ENCODE peak calls at places on chromosomes 4 and X, in five cellular contexts. Q is A549; U is CD4-positive, CD25-positive, alpha-beta regulatory T cell; H is adipocyte; A is pancreas. M is an unnamed sample. For H3K4me1, the result is how much of the 10 kb centered on the place peaks cover.

GRCh38 chr4:3304831-3305609 is 12.2 kb downstream of the RGS12 start:
- DNase-seq in A (no peak), U (no peak), Q (no peak), H (peak), M (no peak)

GRCh38 chr4:183517781-183518180 is 12.9 kb downstream of the ING2 start:
- DNase-seq in H (no peak), Q (no peak), U (no peak), A (no peak), M (no peak)

GRCh38 chrX:45850197-45850774 is 649.6 kb upstream of the DIPK2B start:
- DNase-seq in H (peak), U (no peak), A (no peak), Q (peak), M (no peak)

GRCh38 chrX:149467920-149468319 is 37.2 kb downstream of the IDS start:
- DNase-seq in Q (no peak), U (no peak), A (no peak), H (no peak), M (no peak)

GRCh38 chr4:141133146-141134006 is at the start of gene RNF150:
- DNase-seq in H (peak), A (peak), Q (peak), U (no peak), M (peak)

GRCh38 chrX:9464435-9465371 is at the start of gene TBL1X:
- DNase-seq in Q (peak), U (peak), A (peak), H (peak), M (peak)

GRCh38 chr4:26806331-26806730 is 54.3 kb upstream of the STIM2 start:
- DNase-seq in A (no peak), H (no peak), U (no peak), Q (no peak), M (no peak)

GRCh38 chr4:152479428-152480026 is 56.4 kb downstream of the FBXW7 start:
- DNase-seq in H (no peak), U (no peak), Q (no peak), A (no peak), M (no peak)

GRCh38 chrX:148049441-148049840 is 68.3 kb downstream of the FMR1NB start:
- DNase-seq in H (peak), Q (peak), A (no peak), U (no peak), M (no peak)

GRCh38 chrX:145715641-145716138 is 101.9 kb upstream of the SLITRK2 start:
- DNase-seq in U (no peak), H (no peak), Q (no peak), A (no peak), M (no peak)

GRCh38 chr4:171846232-171846631 is 33.0 kb downstream of the GALNTL6 start:
- DNase-seq in A (no peak), H (peak), U (no peak), Q (peak), M (no peak)

GRCh38 chr4:41590591-41590990 is 52.6 kb downstream of the LIMCH1 start:
- DNase-seq in H (no peak), A (no peak), U (no peak), Q (no peak), M (no peak)

GRCh38 chr4:8736083-8736825 is 135.4 kb downstream of the HMX1 start:
- DNase-seq in A (no peak), U (no peak), Q (no peak), H (no peak), M (no peak)

GRCh38 chrX:120749141-120749846 is 119.4 kb upstream of the C1GALT1C1 start:
- DNase-seq in H (peak), Q (no peak), U (no peak), A (no peak), M (no peak)

GRCh38 chrX:14920196-14920595 is 47.0 kb downstream of the MOSPD2 start:
- DNase-seq in A (no peak), Q (no peak), U (no peak), H (peak), M (no peak)

GRCh38 chrX:133668225-133668931 is 253.1 kb upstream of the GPC4 start:
- DNase-seq in U (no peak), Q (no peak), H (no peak), A (no peak), M (no peak)

GRCh38 chrX:138914751-138915150 is 203.2 kb upstream of the FGF13 start:
- DNase-seq in H (no peak), U (no peak), A (no peak), Q (no peak), M (no peak)

GRCh38 chr4:128241019-128241418 is 46.6 kb downstream of the PGRMC2 start:
- DNase-seq in U (no peak), H (no peak), Q (no peak), A (no peak), M (no peak)

GRCh38 chr4:38266616-38267015 is 306.4 kb downstream of the PTTG2 start:
- DNase-seq in H (peak), U (no peak), A (no peak), Q (no peak), M (no peak)

GRCh38 chr4:6252051-6252450 is 17.6 kb upstream of the WFS1 start:
- DNase-seq in U (no peak), Q (no peak), H (no peak), A (no peak), M (no peak)

GRCh38 chr4:656651-657337 is 17.3 kb downstream of the ATP5ME start:
- DNase-seq in A (no peak), Q (no peak), H (no peak), U (no peak), M (no peak)

GRCh38 chrX:124406294-124407013 is 60.1 kb downstream of the SH2D1A start:
- DNase-seq in U (peak), H (peak), Q (peak), A (peak), M (no peak)

GRCh38 chr4:1250921-1251772 is 2.2 kb upstream of the CTBP1 start:
- DNase-seq in H (no peak), A (no peak), Q (no peak), U (no peak), M (peak)

GRCh38 chr4:105352826-105353225 is 121.0 kb downstream of the PPA2 start:
- DNase-seq in H (no peak), U (no peak), Q (no peak), A (no peak), M (no peak)

GRCh38 chrX:76555816-76556215 is 128.3 kb downstream of the MAGEE1 start:
- DNase-seq in Q (peak), U (no peak), A (no peak), H (peak), M (no peak)

GRCh38 chrX:28273751-28274150 is 292.5 kb upstream of the DCAF8L1 start:
- DNase-seq in H (no peak), A (no peak), Q (peak), U (no peak), M (no peak)

GRCh38 chr4:54104907-54105306 is 4.9 kb downstream of the GSX2 start:
- DNase-seq in A (no peak), H (no peak), U (no peak), Q (no peak), M (no peak)
- H3K4me1 ChIP-seq in A (under half), H (under half), U (under half), Q (under half), M (under half)

GRCh38 chrX:79592259-79592658 is 225.1 kb upstream of the ITM2A start:
- DNase-seq in H (no peak), U (no peak), Q (no peak), A (no peak), M (no peak)
- H3K4me3 ChIP-seq in H (no peak), U (no peak), Q (no peak), A (no peak), M (no peak)

DNA sequence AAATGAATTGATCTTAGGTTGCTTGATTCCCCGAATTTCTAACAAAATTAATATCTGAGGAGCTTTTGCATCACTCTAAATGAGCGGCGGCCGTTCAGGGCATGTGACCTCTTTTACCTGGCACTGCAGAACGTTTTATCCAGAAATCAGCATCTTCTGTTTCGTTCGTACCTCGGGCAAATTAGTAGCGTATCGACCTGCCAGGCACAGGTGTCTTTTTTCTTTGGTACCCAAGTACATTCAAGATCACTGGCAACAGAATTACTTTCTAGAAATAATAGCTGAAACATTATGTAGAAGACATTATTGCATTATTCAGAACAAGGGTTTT is 926 bp downstream of the KLHL2 start:
- DNase-seq in A (no peak), U (no peak), H (no peak), Q (no peak), M (no peak)
- H3K4me1 ChIP-seq in A (under half), U (under half), H (under half), Q (under half), M (under half)

DNA sequence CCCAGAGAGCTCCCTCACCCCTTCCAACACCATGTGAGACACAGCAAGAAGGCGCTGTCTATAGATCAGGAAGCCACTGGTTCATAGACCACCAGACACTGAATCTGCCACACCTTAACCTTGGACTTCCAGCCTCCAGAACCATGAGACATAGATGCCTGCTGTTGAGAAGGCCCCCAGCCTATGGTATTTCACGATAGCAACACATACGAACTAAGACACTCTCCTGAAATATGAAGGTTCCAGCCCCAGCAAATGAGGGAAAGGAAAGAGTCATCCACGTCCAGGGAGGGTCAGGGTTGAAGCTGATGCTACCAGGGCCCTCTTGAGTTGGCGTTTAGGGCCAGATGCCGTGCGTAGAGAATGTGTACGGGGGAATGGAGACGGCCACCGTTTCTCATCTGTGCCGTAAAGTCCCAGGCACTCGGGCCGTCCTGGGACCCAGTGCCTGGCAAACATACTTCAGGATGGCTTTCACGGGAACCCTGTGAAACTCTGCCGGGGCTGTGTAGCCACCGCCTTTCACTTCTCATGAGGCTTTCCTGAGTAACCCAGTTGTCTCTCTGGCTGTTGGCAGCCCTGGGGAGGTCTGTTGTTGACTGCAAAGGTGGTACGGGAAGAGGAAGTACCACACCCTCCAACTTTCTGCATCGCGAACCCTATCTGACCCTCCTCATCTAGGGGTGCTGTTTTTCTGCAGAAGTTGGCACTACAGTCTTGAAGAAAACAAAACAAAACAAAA is 17.7 kb upstream of the P2RY8 start:
- DNase-seq in H (no peak), A (no peak), Q (no peak), U (peak), M (peak)
- H3K4me3 ChIP-seq in H (no peak), A (no peak), Q (no peak), U (peak), M (no peak)

GRCh38 chrX:19709812-19710518 is 177.4 kb downstream of the SH3KBP1 start:
- DNase-seq in A (no peak), Q (peak), U (no peak), H (peak), M (no peak)
- H3K4me1 ChIP-seq in A (under half), Q (under half), U (under half), H (under half), M (under half)

GRCh38 chr4:89469930-89470375 is 162.4 kb upstream of the GPRIN3 start:
- DNase-seq in U (no peak), H (peak), Q (peak), A (no peak), M (no peak)

GRCh38 chr4:89468632-89469031 is 161.0 kb upstream of the GPRIN3 start:
- DNase-seq in U (no peak), H (no peak), Q (no peak), A (no peak), M (no peak)

DNA sequence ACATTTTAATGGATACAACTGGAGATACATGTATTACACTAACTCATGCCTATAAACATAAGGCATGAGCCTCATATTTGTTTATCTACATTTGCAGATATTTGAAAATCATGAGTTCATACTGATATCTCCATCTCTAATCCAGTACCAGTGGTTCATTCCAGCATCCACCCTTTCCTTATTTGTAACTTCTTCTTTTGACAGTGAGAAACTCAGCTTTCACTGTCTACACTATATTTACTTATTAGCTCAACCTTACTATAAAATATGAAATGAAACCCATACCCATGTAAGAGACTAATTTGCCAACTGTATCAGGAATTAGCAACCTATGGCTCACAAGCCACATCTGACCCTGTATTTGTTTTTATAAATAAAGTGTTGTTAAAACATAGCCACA is 161.9 kb upstream of the GPRIN3 start:
- DNase-seq in U (no peak), H (peak), Q (no peak), A (no peak), M (no peak)
- H3K4me3 ChIP-seq in U (peak), H (peak), Q (no peak), A (no peak), M (no peak)

GRCh38 chr4:82371398-82371972 is 2.3 kb downstream of the HNRNPD start:
- DNase-seq in U (no peak), H (peak), A (no peak), Q (no peak), M (no peak)
- H3K4me1 ChIP-seq in U (half or more), H (under half), A (under half), Q (under half), M (half or more)

DNA sequence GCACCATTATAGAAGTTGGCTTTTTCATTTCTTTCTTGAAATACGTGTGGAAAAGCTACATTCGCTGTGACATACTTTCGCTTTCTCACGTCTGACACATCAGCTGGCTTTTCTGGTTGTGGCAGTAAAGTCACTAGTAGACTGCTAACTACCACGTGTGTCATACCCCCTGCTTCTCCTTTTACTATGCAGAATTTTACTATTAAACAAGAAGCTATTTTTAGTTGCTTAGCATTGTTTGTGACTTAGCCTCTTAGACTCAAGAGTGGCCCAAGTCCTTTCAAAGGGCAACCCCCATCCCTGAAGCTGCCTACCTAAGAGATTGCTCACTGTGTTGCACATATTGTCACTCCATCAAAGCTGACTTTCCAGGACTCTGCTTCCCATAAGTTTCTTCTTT is 2.1 kb upstream of the IL2 start:
- DNase-seq in Q (no peak), A (no peak), U (no peak), H (no peak), M (no peak)
- H3K4me3 ChIP-seq in Q (peak), A (no peak), U (peak), H (peak), M (peak)

GRCh38 chrX:81232218-81232617 is 30.3 kb downstream of the SH3BGRL start:
- DNase-seq in Q (no peak), U (no peak), H (no peak), A (no peak), M (no peak)
- H3K4me1 ChIP-seq in Q (under half), U (under half), H (under half), A (under half), M (under half)

GRCh38 chrX:136147320-136147901 is at the start of gene FHL1:
- DNase-seq in U (peak), H (peak), A (peak), Q (no peak), M (peak)

GRCh38 chrX:136147966-136148365 is 633 bp downstream of the FHL1 start:
- DNase-seq in U (no peak), H (peak), Q (no peak), A (no peak), M (no peak)

GRCh38 chrX:136143714-136144113 is 3.6 kb upstream of the FHL1 start:
- DNase-seq in A (no peak), U (no peak), Q (no peak), H (no peak), M (no peak)

GRCh38 chrX:136148391-136148790 is 1.1 kb downstream of the FHL1 start:
- DNase-seq in A (no peak), H (no peak), Q (no peak), U (no peak), M (no peak)

GRCh38 chrX:136146614-136147319 is 566 bp upstream of the FHL1 start:
- DNase-seq in Q (no peak), A (peak), H (peak), U (no peak), M (no peak)
- H3K4me3 ChIP-seq in Q (peak), A (peak), H (peak), U (peak), M (peak)

M was measured in suprapubic skin.